ENCODE peak calls at places on chromosomes 4 and X, in eight cellular contexts. One of them, this sample, is unnamed.

GRCh38 chrX:112190646-112191045 is 108.1 kb upstream of the TRPC5 start:
- DNase-seq in hepatocyte: no peak
- DNase-seq in IMR-90: no peak
- DNase-seq in choroid plexus epithelial cell: no peak
- DNase-seq in EH: no peak
- DNase-seq in KBM-7: no peak
- DNase-seq in renal cortical epithelial cell: no peak
- DNase-seq in fibroblast of lung: peak; percentile 67
- DNase-seq in this sample: no peak

GRCh38 chr4:81173213-81173612 is 41.8 kb downstream of the PRKG2 start:
- DNase-seq in hepatocyte: no peak
- DNase-seq in IMR-90: peak; percentile 58
- DNase-seq in choroid plexus epithelial cell: peak; percentile 84
- DNase-seq in EH: no peak
- DNase-seq in KBM-7: no peak
- DNase-seq in renal cortical epithelial cell: no peak
- DNase-seq in fibroblast of lung: no peak
- DNase-seq in this sample: no peak

GRCh38 chrX:24085133-24085532 is 30.4 kb downstream of the EIF2S3 start:
- DNase-seq in hepatocyte: no peak
- DNase-seq in IMR-90: no peak
- DNase-seq in choroid plexus epithelial cell: no peak
- DNase-seq in EH: no peak
- DNase-seq in KBM-7: no peak
- DNase-seq in renal cortical epithelial cell: no peak
- DNase-seq in fibroblast of lung: no peak
- DNase-seq in this sample: no peak

GRCh38 chrX:113929004-113929403 is 654.9 kb upstream of the HTR2C start:
- DNase-seq in hepatocyte: peak; percentile 80
- DNase-seq in IMR-90: peak; percentile 10
- DNase-seq in choroid plexus epithelial cell: peak; percentile 25
- DNase-seq in EH: no peak
- DNase-seq in KBM-7: peak; percentile 70
- DNase-seq in renal cortical epithelial cell: peak; percentile 2
- DNase-seq in fibroblast of lung: peak; percentile 20
- DNase-seq in this sample: peak; percentile 29

GRCh38 chrX:69229436-69229835 is 64.2 kb upstream of the PJA1 start:
- DNase-seq in hepatocyte: no peak
- DNase-seq in IMR-90: peak; percentile 77
- DNase-seq in choroid plexus epithelial cell: peak; percentile 43
- DNase-seq in EH: peak; percentile 80
- DNase-seq in KBM-7: no peak
- DNase-seq in renal cortical epithelial cell: peak; percentile 28
- DNase-seq in fibroblast of lung: peak; percentile 65
- DNase-seq in this sample: peak; percentile 9

GRCh38 chrX:136647969-136648368 is at the start of gene CD40LG:
- DNase-seq in hepatocyte: no peak
- DNase-seq in IMR-90: no peak
- DNase-seq in choroid plexus epithelial cell: no peak
- DNase-seq in EH: no peak
- DNase-seq in KBM-7: no peak
- DNase-seq in renal cortical epithelial cell: no peak
- DNase-seq in fibroblast of lung: no peak
- DNase-seq in this sample: no peak

GRCh38 chr4:180695851-180696250 is 1547.4 kb upstream of the TENM3 start:
- DNase-seq in hepatocyte: peak; percentile 28
- DNase-seq in IMR-90: peak; percentile 97
- DNase-seq in choroid plexus epithelial cell: peak; percentile 97
- DNase-seq in EH: peak; percentile 11
- DNase-seq in KBM-7: no peak
- DNase-seq in renal cortical epithelial cell: peak; percentile 69
- DNase-seq in fibroblast of lung: peak; percentile 98
- DNase-seq in this sample: peak; percentile 94

GRCh38 chr4:138310991-138311390 is 68.8 kb upstream of the SLC7A11 start:
- DNase-seq in hepatocyte: no peak
- DNase-seq in IMR-90: peak; percentile 62
- DNase-seq in choroid plexus epithelial cell: peak; percentile 80
- DNase-seq in EH: peak; percentile 90
- DNase-seq in KBM-7: no peak
- DNase-seq in renal cortical epithelial cell: peak; percentile 66
- DNase-seq in fibroblast of lung: peak; percentile 87
- DNase-seq in this sample: peak; percentile 73

GRCh38 chrX:73979551-73980131 is 324.3 kb upstream of the ZCCHC13 start:
- DNase-seq in hepatocyte: no peak
- DNase-seq in IMR-90: no peak
- DNase-seq in choroid plexus epithelial cell: no peak
- DNase-seq in EH: no peak
- DNase-seq in KBM-7: no peak
- DNase-seq in renal cortical epithelial cell: no peak
- DNase-seq in fibroblast of lung: no peak
- DNase-seq in this sample: no peak

GRCh38 chrX:50691820-50692219 is 122.2 kb downstream of the SHROOM4 start:
- DNase-seq in hepatocyte: peak; percentile 63
- DNase-seq in IMR-90: peak; percentile 48
- DNase-seq in choroid plexus epithelial cell: peak; percentile 63
- DNase-seq in EH: peak; percentile 51
- DNase-seq in KBM-7: peak; percentile 68
- DNase-seq in renal cortical epithelial cell: peak; percentile 33
- DNase-seq in fibroblast of lung: peak; percentile 23
- DNase-seq in this sample: peak; percentile 75

GRCh38 chrX:26352891-26353430 is 137.0 kb downstream of the MAGEB5 start:
- DNase-seq in hepatocyte: no peak
- DNase-seq in IMR-90: no peak
- DNase-seq in choroid plexus epithelial cell: peak; percentile 0
- DNase-seq in EH: no peak
- DNase-seq in KBM-7: no peak
- DNase-seq in renal cortical epithelial cell: no peak
- DNase-seq in fibroblast of lung: no peak
- DNase-seq in this sample: no peak

GRCh38 chr4:10529891-10530786 is 72.9 kb upstream of the ZNF518B start:
- DNase-seq in hepatocyte: no peak
- DNase-seq in IMR-90: no peak
- DNase-seq in choroid plexus epithelial cell: peak; percentile 79
- DNase-seq in EH: peak; percentile 43
- DNase-seq in KBM-7: no peak
- DNase-seq in renal cortical epithelial cell: no peak
- DNase-seq in fibroblast of lung: peak; percentile 21
- DNase-seq in this sample: no peak

GRCh38 chr4:105712766-105713165 is 4.2 kb downstream of the GSTCD start:
- DNase-seq in hepatocyte: no peak
- DNase-seq in IMR-90: no peak
- DNase-seq in choroid plexus epithelial cell: no peak
- DNase-seq in EH: peak; percentile 4
- DNase-seq in KBM-7: no peak
- DNase-seq in renal cortical epithelial cell: peak; percentile 26
- DNase-seq in fibroblast of lung: no peak
- DNase-seq in this sample: no peak

GRCh38 chrX:153970398-153971123 is 1.1 kb downstream of the HCFC1 start:
- DNase-seq in hepatocyte: peak; percentile 68
- DNase-seq in IMR-90: peak; percentile 71
- DNase-seq in choroid plexus epithelial cell: peak; percentile 85
- DNase-seq in EH: peak; percentile 80
- DNase-seq in KBM-7: peak; percentile 69
- DNase-seq in renal cortical epithelial cell: peak; percentile 30
- DNase-seq in fibroblast of lung: peak; percentile 82
- DNase-seq in this sample: peak; percentile 60

GRCh38 chr4:53152467-53152866 is 213.4 kb downstream of the SCFD2 start:
- DNase-seq in hepatocyte: no peak
- DNase-seq in IMR-90: no peak
- DNase-seq in choroid plexus epithelial cell: no peak
- DNase-seq in EH: no peak
- DNase-seq in KBM-7: no peak
- DNase-seq in renal cortical epithelial cell: no peak
- DNase-seq in fibroblast of lung: no peak
- DNase-seq in this sample: no peak

GRCh38 chrX:49810233-49810632 is 18.9 kb upstream of the PAGE4 start:
- DNase-seq in hepatocyte: no peak
- DNase-seq in IMR-90: no peak
- DNase-seq in choroid plexus epithelial cell: no peak
- DNase-seq in EH: no peak
- DNase-seq in KBM-7: peak; percentile 43
- DNase-seq in renal cortical epithelial cell: no peak
- DNase-seq in fibroblast of lung: no peak
- DNase-seq in this sample: no peak

GRCh38 chrX:40154853-40155616 is 57.3 kb upstream of the BCOR start:
- DNase-seq in hepatocyte: peak; percentile 80
- DNase-seq in IMR-90: peak; percentile 50
- DNase-seq in choroid plexus epithelial cell: peak; percentile 53
- DNase-seq in EH: peak; percentile 69
- DNase-seq in KBM-7: peak; percentile 81
- DNase-seq in renal cortical epithelial cell: no peak
- DNase-seq in fibroblast of lung: no peak
- DNase-seq in this sample: peak; percentile 51

GRCh38 chr4:40241936-40242590 is 45.2 kb downstream of the RHOH start:
- DNase-seq in hepatocyte: no peak
- DNase-seq in IMR-90: no peak
- DNase-seq in choroid plexus epithelial cell: no peak
- DNase-seq in EH: peak; percentile 37
- DNase-seq in KBM-7: no peak
- DNase-seq in renal cortical epithelial cell: no peak
- DNase-seq in fibroblast of lung: peak; percentile 15
- DNase-seq in this sample: no peak

GRCh38 chr4:52841707-52842456 is 20.2 kb upstream of the RASL11B start:
- DNase-seq in hepatocyte: no peak
- DNase-seq in IMR-90: peak; percentile 19
- DNase-seq in choroid plexus epithelial cell: no peak
- DNase-seq in EH: peak; percentile 71
- DNase-seq in KBM-7: no peak
- DNase-seq in renal cortical epithelial cell: no peak
- DNase-seq in fibroblast of lung: peak; percentile 76
- DNase-seq in this sample: no peak

GRCh38 chr4:82681759-82682158 is 116.8 kb downstream of the SCD5 start:
- DNase-seq in hepatocyte: no peak
- DNase-seq in IMR-90: no peak
- DNase-seq in choroid plexus epithelial cell: no peak
- DNase-seq in EH: peak; percentile 34
- DNase-seq in KBM-7: peak; percentile 58
- DNase-seq in renal cortical epithelial cell: no peak
- DNase-seq in fibroblast of lung: no peak
- DNase-seq in this sample: no peak

This sample was measured in adipocyte.